ENCODE peak calls at places on chromosomes 12 and 14, in seven cellular contexts. B is coronary artery; W is mesothelial cell of epicardium; L is effector memory CD8-positive, alpha-beta T cell; G is GM23248; N is NCI-H146; J is iPS DF 6.9. S is an unnamed sample.

GRCh38 chr12:9030776-9031175 is 41.4 kb downstream of the KLRG1 start:
- DNase-seq in N (no peak), B (no peak), J (no peak), W (no peak), L (no peak), G (no peak), S (no peak)

GRCh38 chr14:65910108-65910507 is 497.6 kb downstream of the FUT8 start:
- DNase-seq in G (peak), B (no peak), W (no peak), L (no peak), J (no peak), N (peak), S (peak)

GRCh38 chr12:74791365-74791764 is 253.7 kb downstream of the ATXN7L3B start:
- DNase-seq in G (no peak), W (no peak), B (no peak), J (no peak), N (no peak), L (no peak), S (no peak)

GRCh38 chr12:4787965-4788364 is 67.8 kb downstream of the GALNT8 start:
- DNase-seq in G (no peak), B (no peak), L (no peak), N (no peak), J (no peak), W (no peak), S (no peak)

GRCh38 chr12:110246690-110247339 is 34.2 kb upstream of the ATP2A2 start:
- DNase-seq in J (no peak), B (no peak), G (no peak), W (no peak), N (no peak), L (no peak), S (no peak)

GRCh38 chr12:14257303-14257733 is 108.2 kb upstream of the ATF7IP start:
- DNase-seq in B (no peak), N (no peak), J (no peak), L (no peak), G (no peak), W (no peak), S (no peak)

GRCh38 chr12:58413794-58414193 is 472.4 kb downstream of the ATP23 start:
- DNase-seq in B (no peak), W (no peak), J (no peak), N (no peak), L (no peak), G (peak), S (peak)

GRCh38 chr12:132424118-132424438 is 65.9 kb upstream of the FBRSL1 start:
- DNase-seq in W (no peak), G (no peak), B (no peak), L (no peak), J (no peak), N (no peak), S (no peak)

GRCh38 chr14:51650721-51651387 is 856 bp upstream of the FRMD6 start:
- DNase-seq in L (no peak), B (peak), G (peak), N (peak), W (no peak), J (no peak), S (peak)

GRCh38 chr12:91722072-91722471 is 423.6 kb downstream of the BTG1 start:
- DNase-seq in W (no peak), G (peak), L (no peak), N (no peak), B (no peak), J (no peak), S (no peak)

GRCh38 chr12:1842905-1843640 is 22.7 kb downstream of the LRTM2 start:
- DNase-seq in N (no peak), B (no peak), G (no peak), W (no peak), J (no peak), L (no peak), S (no peak)

GRCh38 chr14:75654127-75654732 is 6.4 kb downstream of the ERG28 start:
- DNase-seq in N (peak), G (peak), L (peak), J (peak), B (peak), W (peak), S (peak)

GRCh38 chr14:57871487-57872080 is 5.7 kb upstream of the SLC35F4 start:
- DNase-seq in J (no peak), W (no peak), N (no peak), B (no peak), L (no peak), G (peak), S (peak)

GRCh38 chr14:69876848-69877306 is 2.3 kb upstream of the SMOC1 start:
- DNase-seq in W (no peak), G (no peak), J (no peak), N (peak), L (no peak), B (peak), S (no peak)

GRCh38 chr14:72952171-72952570 is 25.9 kb downstream of the DCAF4 start:
- DNase-seq in L (no peak), G (no peak), W (no peak), N (no peak), B (no peak), J (no peak), S (no peak)

GRCh38 chr12:130968611-130969010 is 14.9 kb downstream of the ADGRD1 start:
- DNase-seq in N (no peak), W (no peak), L (no peak), B (peak), G (no peak), J (no peak), S (no peak)

GRCh38 chr12:32755654-32756475 is at the start of gene YARS2:
- DNase-seq in L (peak), W (peak), G (peak), B (peak), J (peak), N (peak), S (peak)

GRCh38 chr14:101069666-101070362 is 166.3 kb upstream of the RTL1 start:
- DNase-seq in J (no peak), W (peak), L (no peak), B (peak), G (no peak), N (no peak), S (no peak)

GRCh38 chr12:26630546-26631027 is 202.4 kb downstream of the ITPR2 start:
- DNase-seq in L (no peak), G (peak), B (no peak), N (no peak), W (no peak), J (no peak), S (peak)

GRCh38 chr14:62947291-62947690 is 98.0 kb downstream of the KCNH5 start:
- DNase-seq in B (no peak), J (no peak), G (no peak), N (no peak), W (no peak), L (no peak), S (no peak)

GRCh38 chr12:24997496-24997895 is 48.6 kb upstream of the BCAT1 start:
- DNase-seq in L (no peak), W (no peak), J (no peak), B (no peak), G (peak), N (no peak), S (peak)

GRCh38 chr12:2198088-2198501 is 145.3 kb downstream of the CACNA1C start:
- DNase-seq in L (no peak), N (no peak), B (no peak), W (peak), G (peak), J (peak), S (peak)

GRCh38 chr12:11856971-11857370 is 207.5 kb downstream of the ETV6 start:
- DNase-seq in B (no peak), N (no peak), G (no peak), W (no peak), J (no peak), L (no peak), S (no peak)

S was measured in EH.